ENCODE peak calls at places on chromosomes 12 and 14, in four cellular contexts. U, F, P and A are unnamed samples.

GRCh38 chr12:12899530-12900380 is 8.4 kb downstream of the GPRC5A start:
- DNase-seq in P (peak), U (no peak), F (no peak), A (no peak)

GRCh38 chr14:35158951-35159653 is 36.8 kb downstream of the PRORP start:
- DNase-seq in P (peak), U (no peak), F (no peak), A (no peak)

GRCh38 chr12:105670664-105671063 is 340.2 kb downstream of the C12orf75 start:
- DNase-seq in F (no peak), P (peak), U (no peak), A (no peak)

GRCh38 chr14:69005432-69006148 is 26.5 kb upstream of the ACTN1 start:
- DNase-seq in F (no peak), U (no peak), P (peak), A (no peak)

GRCh38 chr12:108637222-108637621 is 3.5 kb upstream of the SELPLG start:
- DNase-seq in P (no peak), U (no peak), F (no peak), A (no peak)

GRCh38 chr12:130522244-130522834 is 184.7 kb downstream of the PIWIL1 start:
- DNase-seq in U (no peak), F (no peak), P (no peak), A (no peak)

GRCh38 chr12:93766802-93767523 is 89.8 kb downstream of the CRADD start:
- DNase-seq in F (no peak), P (peak), U (no peak), A (peak)

GRCh38 chr12:122437656-122438121 is 15.2 kb upstream of the CLIP1 start:
- DNase-seq in P (no peak), F (no peak), U (no peak), A (no peak)

GRCh38 chr12:117097159-117097558 is 2.1 kb downstream of the TESC start:
- DNase-seq in F (peak), U (no peak), P (no peak), A (no peak)

GRCh38 chr14:51950007-51950406 is 39.3 kb upstream of the RTRAF start:
- DNase-seq in U (no peak), F (no peak), P (no peak), A (no peak)

GRCh38 chr12:2783936-2784600 is 10.7 kb upstream of the FKBP4 start:
- DNase-seq in U (peak), P (no peak), F (peak), A (peak)

GRCh38 chr12:113929312-113929989 is 36.7 kb downstream of the RBM19 start:
- DNase-seq in U (no peak), F (no peak), P (no peak), A (peak)

GRCh38 chr12:77133566-77133965 is 68.2 kb upstream of the E2F7 start:
- DNase-seq in F (no peak), U (no peak), P (peak), A (peak)

GRCh38 chr12:5173511-5174011 is 129.9 kb downstream of the KCNA5 start:
- DNase-seq in P (no peak), F (peak), U (no peak), A (no peak)

GRCh38 chr14:73283592-73284379 is 46.5 kb downstream of the PAPLN start:
- DNase-seq in P (peak), F (no peak), U (no peak), A (no peak)

GRCh38 chr14:92867246-92867925 is 55.6 kb upstream of the CHGA start:
- DNase-seq in F (no peak), U (no peak), P (no peak), A (no peak)

GRCh38 chr12:99444859-99445316 is 202.7 kb upstream of the GARIN6 start:
- DNase-seq in F (no peak), U (no peak), P (peak), A (no peak)

GRCh38 chr12:67430708-67431335 is 161.7 kb downstream of the CAND1 start:
- DNase-seq in P (peak), U (no peak), F (peak), A (no peak)

GRCh38 chr12:119412811-119413794 is 78.6 kb downstream of the CCDC60 start:
- DNase-seq in P (peak), F (peak), U (no peak), A (peak)

GRCh38 chr12:94644141-94644575 is 6.2 kb downstream of the TMCC3 start:
- DNase-seq in F (peak), P (peak), U (no peak), A (no peak)

GRCh38 chr12:76688627-76689026 is 75.3 kb upstream of the ZDHHC17 start:
- DNase-seq in P (no peak), U (no peak), F (no peak), A (peak)

GRCh38 chr12:86724716-86725115 is 468.5 kb upstream of the MGAT4C start:
- DNase-seq in F (no peak), U (no peak), P (no peak), A (no peak)